ENCODE peak calls at places on chromosome 20, in six cellular contexts. Q is stimulated activated CD4-positive, alpha-beta T cell treated with anti-CD3 and anti-CD28 coated beads, Interleukin-1b, Interleukin-23, amount 100 ng/mL, for 24 hours; B is HT1080; U is NCI-H2081; T is effector memory CD4-positive, alpha-beta T cell; R is H4. K is an unnamed sample.

GRCh38 chr20:24582373-24583168 is 113.1 kb downstream of the SYNDIG1 start:
- DNase-seq in Q (no peak), B (no peak), U (no peak), T (no peak), R (no peak), K (no peak)

GRCh38 chr20:63311833-63312243 is 18.9 kb downstream of the COL20A1 start:
- DNase-seq in Q (no peak), B (no peak), U (no peak), T (no peak), R (no peak), K (no peak)

GRCh38 chr20:12371955-12372354 is 454.3 kb downstream of the BTBD3 start:
- DNase-seq in Q (no peak), B (no peak), U (peak), T (no peak), R (no peak), K (peak)

GRCh38 chr20:38106461-38106860 is 58.6 kb downstream of the TGM2 start:
- DNase-seq in Q (no peak), B (no peak), U (no peak), T (no peak), R (no peak), K (no peak)

GRCh38 chr20:4014031-4014474 is 1.3 kb downstream of the RNF24 start:
- DNase-seq in Q (no peak), B (peak), U (peak), T (no peak), R (peak), K (peak)

GRCh38 chr20:52524865-52525264 is 333.3 kb upstream of the ZFP64 start:
- DNase-seq in Q (no peak), B (no peak), U (no peak), T (no peak), R (no peak), K (no peak)

GRCh38 chr20:2283706-2284423 is 11.9 kb upstream of the TGM3 start:
- DNase-seq in Q (no peak), B (peak), U (no peak), T (no peak), R (peak), K (no peak)

GRCh38 chr20:46558511-46558959 is 8.1 kb upstream of the OCSTAMP start:
- DNase-seq in Q (no peak), B (peak), U (no peak), T (no peak), R (peak), K (peak)

GRCh38 chr20:5871720-5872410 is 78.5 kb downstream of the TRMT6 start:
- DNase-seq in Q (no peak), B (no peak), U (no peak), T (no peak), R (no peak), K (no peak)

GRCh38 chr20:2042400-2042799 is 48.5 kb upstream of the PDYN start:
- DNase-seq in Q (no peak), B (peak), U (no peak), T (no peak), R (peak), K (no peak)

GRCh38 chr20:59269396-59270025 is 30.9 kb upstream of the EDN3 start:
- DNase-seq in Q (no peak), B (no peak), U (no peak), T (no peak), R (no peak), K (no peak)

GRCh38 chr20:56778765-56779195 is 149.7 kb downstream of the TFAP2C start:
- DNase-seq in Q (no peak), B (no peak), U (no peak), T (no peak), R (peak), K (peak)

GRCh38 chr20:61556116-61556515 is 304.1 kb downstream of the CDH4 start:
- DNase-seq in Q (no peak), B (peak), U (no peak), T (no peak), R (no peak), K (no peak)

GRCh38 chr20:45080867-45081616 is 19.9 kb downstream of the KCNS1 start:
- DNase-seq in Q (no peak), B (peak), U (no peak), T (no peak), R (no peak), K (no peak)

GRCh38 chr20:62177307-62177706 is 5.5 kb upstream of the MTG2 start:
- DNase-seq in Q (no peak), B (no peak), U (no peak), T (no peak), R (no peak), K (no peak)

GRCh38 chr20:63087872-63088680 is 81.3 kb upstream of the BHLHE23 start:
- DNase-seq in Q (no peak), B (no peak), U (peak), T (no peak), R (no peak), K (peak)

GRCh38 chr20:8932192-8933150 is 136.4 kb upstream of the PLCB4 start:
- DNase-seq in Q (no peak), B (peak), U (no peak), T (no peak), R (no peak), K (no peak)

GRCh38 chr20:22921595-22922421 is 113.3 kb upstream of the SSTR4 start:
- DNase-seq in Q (no peak), B (peak), U (no peak), T (no peak), R (peak), K (no peak)

GRCh38 chr20:641516-641913 is 11.5 kb downstream of the SRXN1 start:
- DNase-seq in Q (no peak), B (no peak), U (no peak), T (no peak), R (peak), K (no peak)

GRCh38 chr20:11807070-11807741 is 110.5 kb upstream of the BTBD3 start:
- DNase-seq in Q (no peak), B (peak), U (no peak), T (no peak), R (peak), K (no peak)

K was measured in NCI-H345.